ENCODE peak calls at places on chromosomes 11 and 22, in four cellular contexts. One of them, this sample, is unnamed.

GRCh38 chr11:117572671-117573070 is 224.3 kb downstream of the DSCAML1 start:
- DNase-seq in choroid plexus epithelial cell: no peak
- DNase-seq in lower leg skin: no peak
- DNase-seq in fibroblast of lung: no peak
- DNase-seq in this sample: no peak

GRCh38 chr11:69032833-69033232 is 15.9 kb upstream of the TPCN2 start:
- DNase-seq in lower leg skin: no peak
- DNase-seq in fibroblast of lung: no peak
- DNase-seq in choroid plexus epithelial cell: no peak
- DNase-seq in this sample: no peak

GRCh38 chr11:103730151-103730940 is 306.1 kb upstream of the DDI1 start:
- DNase-seq in lower leg skin: no peak
- DNase-seq in fibroblast of lung: peak
- DNase-seq in choroid plexus epithelial cell: peak
- DNase-seq in this sample: no peak

GRCh38 chr11:16738949-16739262 is 459 bp downstream of the C11orf58 start:
- DNase-seq in lower leg skin: no peak
- DNase-seq in fibroblast of lung: no peak
- DNase-seq in choroid plexus epithelial cell: no peak
- DNase-seq in this sample: no peak

GRCh38 chr11:113395782-113396336 is 8.3 kb downstream of the ANKK1 start:
- DNase-seq in lower leg skin: peak
- DNase-seq in choroid plexus epithelial cell: no peak
- DNase-seq in fibroblast of lung: no peak
- DNase-seq in this sample: no peak

GRCh38 chr11:102940714-102941588 is 14.6 kb downstream of the MMP13 start:
- DNase-seq in lower leg skin: peak
- DNase-seq in fibroblast of lung: peak
- DNase-seq in choroid plexus epithelial cell: peak
- DNase-seq in this sample: peak

GRCh38 chr22:19763141-19764049 is 2.8 kb downstream of the TBX1 start:
- DNase-seq in fibroblast of lung: no peak
- DNase-seq in choroid plexus epithelial cell: no peak
- DNase-seq in lower leg skin: no peak
- DNase-seq in this sample: no peak

GRCh38 chr11:17547051-17547577 is at the start of gene OTOG:
- DNase-seq in choroid plexus epithelial cell: peak
- DNase-seq in fibroblast of lung: no peak
- DNase-seq in lower leg skin: no peak
- DNase-seq in this sample: no peak

GRCh38 chr22:23192133-23192532 is 11.8 kb downstream of the BCR start:
- DNase-seq in lower leg skin: no peak
- DNase-seq in fibroblast of lung: no peak
- DNase-seq in choroid plexus epithelial cell: no peak
- DNase-seq in this sample: no peak

GRCh38 chr11:34585870-34586654 is 34.8 kb upstream of the EHF start:
- DNase-seq in lower leg skin: no peak
- DNase-seq in choroid plexus epithelial cell: peak
- DNase-seq in fibroblast of lung: peak
- DNase-seq in this sample: peak

GRCh38 chr11:120501976-120502755 is 9.4 kb upstream of the GRIK4 start:
- DNase-seq in fibroblast of lung: no peak
- DNase-seq in choroid plexus epithelial cell: no peak
- DNase-seq in lower leg skin: no peak
- DNase-seq in this sample: no peak

GRCh38 chr11:2380807-2381350 is 3.8 kb downstream of the CD81 start:
- DNase-seq in lower leg skin: peak
- DNase-seq in choroid plexus epithelial cell: peak
- DNase-seq in fibroblast of lung: peak
- DNase-seq in this sample: no peak

GRCh38 chr11:66363805-66364535 is 7.6 kb downstream of the SLC29A2 start:
- DNase-seq in lower leg skin: no peak
- DNase-seq in fibroblast of lung: no peak
- DNase-seq in choroid plexus epithelial cell: peak
- DNase-seq in this sample: no peak

GRCh38 chr22:22753526-22754267 is 109.3 kb downstream of the GGTLC2 start:
- DNase-seq in lower leg skin: peak
- DNase-seq in choroid plexus epithelial cell: peak
- DNase-seq in fibroblast of lung: peak
- DNase-seq in this sample: no peak

GRCh38 chr11:11119917-11120316 is 233.1 kb downstream of the CSNK2A3 start:
- DNase-seq in choroid plexus epithelial cell: no peak
- DNase-seq in lower leg skin: no peak
- DNase-seq in fibroblast of lung: no peak
- DNase-seq in this sample: no peak

GRCh38 chr11:2385156-2386151 is 8.3 kb downstream of the CD81 start:
- DNase-seq in fibroblast of lung: no peak
- DNase-seq in choroid plexus epithelial cell: no peak
- DNase-seq in lower leg skin: no peak
- DNase-seq in this sample: no peak

GRCh38 chr11:34242037-34242625 is 115.7 kb downstream of the ABTB2 start:
- DNase-seq in choroid plexus epithelial cell: no peak
- DNase-seq in fibroblast of lung: no peak
- DNase-seq in lower leg skin: no peak
- DNase-seq in this sample: no peak

GRCh38 chr11:32081129-32081641 is 9.7 kb upstream of the RCN1 start:
- DNase-seq in fibroblast of lung: peak
- DNase-seq in choroid plexus epithelial cell: peak
- DNase-seq in lower leg skin: no peak
- DNase-seq in this sample: peak

GRCh38 chr22:39724857-39725256 is 154.3 kb downstream of the CACNA1I start:
- DNase-seq in fibroblast of lung: no peak
- DNase-seq in lower leg skin: peak
- DNase-seq in choroid plexus epithelial cell: no peak
- DNase-seq in this sample: no peak

GRCh38 chr11:44788536-44789227 is 61.9 kb downstream of the TSPAN18 start:
- DNase-seq in fibroblast of lung: no peak
- DNase-seq in choroid plexus epithelial cell: peak
- DNase-seq in lower leg skin: no peak
- DNase-seq in this sample: no peak

GRCh38 chr22:32410459-32410858 is 1.6 kb downstream of the RTCB start:
- DNase-seq in choroid plexus epithelial cell: no peak
- DNase-seq in fibroblast of lung: no peak
- DNase-seq in lower leg skin: no peak
- DNase-seq in this sample: no peak

GRCh38 chr22:31286360-31287255 is 5.7 kb downstream of the PIK3IP1 start:
- DNase-seq in choroid plexus epithelial cell: peak
- DNase-seq in fibroblast of lung: no peak
- DNase-seq in lower leg skin: peak
- DNase-seq in this sample: no peak

GRCh38 chr11:125777309-125777708 is 1.3 kb downstream of the PATE2 start:
- DNase-seq in choroid plexus epithelial cell: peak
- DNase-seq in fibroblast of lung: no peak
- DNase-seq in lower leg skin: no peak
- DNase-seq in this sample: peak

GRCh38 chr11:110711776-110712642 is at the start of gene ARHGAP20:
- DNase-seq in fibroblast of lung: peak
- DNase-seq in lower leg skin: peak
- DNase-seq in choroid plexus epithelial cell: peak
- DNase-seq in this sample: no peak

GRCh38 chr11:63761870-63762661 is 6.5 kb downstream of the ZFTA start:
- DNase-seq in lower leg skin: peak
- DNase-seq in fibroblast of lung: peak
- DNase-seq in choroid plexus epithelial cell: no peak
- DNase-seq in this sample: no peak

GRCh38 chr22:20503816-20504215 is 3.6 kb upstream of the MED15 start:
- DNase-seq in lower leg skin: no peak
- DNase-seq in choroid plexus epithelial cell: peak
- DNase-seq in fibroblast of lung: no peak
- DNase-seq in this sample: no peak

GRCh38 chr11:66950113-66950535 is 8.1 kb downstream of the PC start:
- DNase-seq in fibroblast of lung: peak
- DNase-seq in lower leg skin: peak
- DNase-seq in choroid plexus epithelial cell: peak
- DNase-seq in this sample: no peak

GRCh38 chr11:118364956-118365615 is 5.7 kb downstream of the UBE4A start:
- DNase-seq in choroid plexus epithelial cell: no peak
- DNase-seq in lower leg skin: no peak
- DNase-seq in fibroblast of lung: no peak
- DNase-seq in this sample: no peak

GRCh38 chr11:64401775-64402174 is 42.8 kb downstream of the RPS6KA4 start:
- DNase-seq in fibroblast of lung: no peak
- DNase-seq in lower leg skin: no peak
- DNase-seq in choroid plexus epithelial cell: no peak
- DNase-seq in this sample: no peak

GRCh38 chr11:2156416-2157182 is 4.4 kb downstream of the INS start:
- DNase-seq in choroid plexus epithelial cell: peak
- DNase-seq in lower leg skin: peak
- DNase-seq in fibroblast of lung: peak
- DNase-seq in this sample: no peak

GRCh38 chr11:13475091-13475490 is 12.1 kb upstream of the BTBD10 start:
- DNase-seq in fibroblast of lung: no peak
- DNase-seq in choroid plexus epithelial cell: no peak
- DNase-seq in lower leg skin: no peak
- DNase-seq in this sample: no peak

GRCh38 chr22:28051091-28051786 is 132.2 kb upstream of the PITPNB start:
- DNase-seq in choroid plexus epithelial cell: no peak
- DNase-seq in fibroblast of lung: no peak
- DNase-seq in lower leg skin: no peak
- DNase-seq in this sample: no peak

GRCh38 chr11:60175860-60176275 is 7.0 kb downstream of the MS4A6A start:
- DNase-seq in lower leg skin: no peak
- DNase-seq in fibroblast of lung: no peak
- DNase-seq in choroid plexus epithelial cell: no peak
- DNase-seq in this sample: no peak

GRCh38 chr11:12048936-12049790 is 40.7 kb upstream of the DKK3 start:
- DNase-seq in choroid plexus epithelial cell: peak
- DNase-seq in lower leg skin: peak
- DNase-seq in fibroblast of lung: peak
- DNase-seq in this sample: no peak

GRCh38 chr11:116311141-116311540 is 461.6 kb downstream of the BUD13 start:
- DNase-seq in fibroblast of lung: no peak
- DNase-seq in lower leg skin: no peak
- DNase-seq in choroid plexus epithelial cell: no peak
- DNase-seq in this sample: no peak

GRCh38 chr11:70544774-70545625 is 146.7 kb downstream of the CTTN start:
- DNase-seq in choroid plexus epithelial cell: no peak
- DNase-seq in fibroblast of lung: no peak
- DNase-seq in lower leg skin: no peak
- DNase-seq in this sample: no peak

GRCh38 chr11:129766858-129767604 is 48.6 kb upstream of the TMEM45B start:
- DNase-seq in lower leg skin: no peak
- DNase-seq in fibroblast of lung: peak
- DNase-seq in choroid plexus epithelial cell: peak
- DNase-seq in this sample: no peak

GRCh38 chr11:129770993-129771392 is 44.7 kb upstream of the TMEM45B start:
- DNase-seq in choroid plexus epithelial cell: no peak
- DNase-seq in fibroblast of lung: no peak
- DNase-seq in lower leg skin: no peak
- DNase-seq in this sample: no peak

GRCh38 chr11:129769059-129769458 is 46.6 kb upstream of the TMEM45B start:
- DNase-seq in lower leg skin: no peak
- DNase-seq in fibroblast of lung: no peak
- DNase-seq in choroid plexus epithelial cell: no peak
- DNase-seq in this sample: no peak

GRCh38 chr11:129768356-129768755 is 47.3 kb upstream of the TMEM45B start:
- DNase-seq in fibroblast of lung: no peak
- DNase-seq in lower leg skin: no peak
- DNase-seq in choroid plexus epithelial cell: peak
- DNase-seq in this sample: no peak

DNA sequence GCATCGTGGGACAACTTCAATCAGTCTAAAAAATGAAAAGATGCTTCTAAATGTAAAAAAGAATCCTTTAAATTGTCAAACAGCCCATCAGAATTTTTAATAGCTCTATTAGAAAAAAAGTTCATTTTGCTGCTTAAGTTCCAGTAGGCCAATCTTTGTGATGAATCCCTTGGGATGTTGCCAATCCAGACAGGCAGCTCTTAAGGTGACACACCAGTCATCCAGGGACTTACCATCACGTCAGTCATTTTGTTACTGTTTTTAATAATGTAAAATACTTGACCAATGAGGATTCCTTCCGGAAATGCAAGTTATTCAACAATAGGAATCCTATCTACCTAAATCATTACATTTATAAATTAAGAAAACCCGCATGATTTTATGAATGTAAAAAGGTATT is 47.8 kb upstream of the TMEM45B start:
- DNase-seq in lower leg skin: no peak
- DNase-seq in fibroblast of lung: no peak
- DNase-seq in choroid plexus epithelial cell: no peak
- DNase-seq in this sample: no peak
- TF ChIP-seq CTCF in lower leg skin: no peak
- TF ChIP-seq CTCF in fibroblast of lung: no peak
- TF ChIP-seq CTCF in choroid plexus epithelial cell: no peak
- TF ChIP-seq CTCF in this sample: no peak

DNA sequence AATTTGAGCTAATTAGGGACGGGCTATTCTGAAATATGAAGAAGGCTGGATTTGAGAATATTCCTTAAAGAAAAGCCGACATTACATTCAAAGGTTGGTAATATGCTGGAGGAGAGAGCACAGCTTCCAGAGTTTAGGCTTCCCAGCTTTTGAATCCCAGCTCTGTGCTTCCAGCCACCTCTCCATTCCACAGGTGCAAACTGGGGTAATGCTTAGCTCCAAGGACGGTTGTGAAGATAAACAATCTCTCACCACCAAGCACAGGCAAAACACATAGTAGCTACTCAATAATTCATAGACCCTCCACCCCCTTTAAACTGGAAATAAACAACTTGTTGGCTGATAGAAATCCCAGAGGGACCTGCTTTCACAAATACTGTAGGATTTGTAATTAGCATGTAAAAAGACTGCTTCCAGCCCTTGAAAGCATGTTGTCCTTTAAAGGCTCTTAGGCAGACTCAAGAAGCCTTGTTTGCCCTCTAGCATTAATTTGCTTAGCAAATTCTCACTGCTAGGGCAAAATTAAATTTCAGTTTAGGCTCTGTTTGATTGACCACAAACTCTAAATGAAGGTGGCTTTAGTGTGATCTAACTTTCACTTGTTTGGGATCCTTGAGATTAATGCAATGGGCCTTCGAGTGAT is 24.6 kb upstream of the SESN3 start:
- DNase-seq in choroid plexus epithelial cell: no peak
- DNase-seq in lower leg skin: no peak
- DNase-seq in fibroblast of lung: no peak
- DNase-seq in this sample: no peak
- H3K4me3 ChIP-seq in choroid plexus epithelial cell: no peak
- H3K4me3 ChIP-seq in lower leg skin: no peak
- H3K4me3 ChIP-seq in fibroblast of lung: no peak
- H3K4me3 ChIP-seq in this sample: no peak

DNA sequence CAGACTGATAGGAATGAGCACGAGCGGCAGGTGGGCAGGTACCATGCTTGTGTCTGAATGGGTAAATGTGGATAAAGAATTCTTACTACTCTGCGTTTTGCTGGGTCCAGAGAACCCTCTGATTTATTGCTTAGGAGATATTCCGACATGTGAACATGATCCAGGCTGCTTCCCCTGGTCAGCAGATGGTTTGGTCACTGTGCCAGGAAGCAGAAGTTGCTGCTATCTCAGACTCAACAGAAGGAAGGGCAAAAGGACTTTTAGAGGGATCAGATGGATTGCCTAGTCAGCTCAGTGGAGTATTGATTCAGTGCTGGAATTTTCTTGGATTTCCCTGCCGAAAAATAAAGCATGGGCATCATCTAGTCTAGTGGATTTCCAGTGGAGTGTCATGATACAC is 440.1 kb downstream of the NTM start:
- DNase-seq in choroid plexus epithelial cell: no peak
- DNase-seq in fibroblast of lung: peak
- DNase-seq in lower leg skin: no peak
- DNase-seq in this sample: no peak
- TF ChIP-seq CTCF in choroid plexus epithelial cell: no peak
- TF ChIP-seq CTCF in fibroblast of lung: no peak
- TF ChIP-seq CTCF in lower leg skin: no peak
- TF ChIP-seq CTCF in this sample: no peak

GRCh38 chr22:37714634-37715033 is 17.8 kb downstream of the TRIOBP start:
- DNase-seq in lower leg skin: no peak
- DNase-seq in fibroblast of lung: no peak
- DNase-seq in choroid plexus epithelial cell: no peak
- DNase-seq in this sample: no peak
- H3K4me3 ChIP-seq in lower leg skin: no peak
- H3K4me3 ChIP-seq in fibroblast of lung: no peak
- H3K4me3 ChIP-seq in choroid plexus epithelial cell: no peak
- H3K4me3 ChIP-seq in this sample: no peak